ENCODE peak calls at places on chromosomes 4 and X, in four cellular contexts. E, D, T and G are unnamed samples.
A peak's percentile ranks its signal among the peaks of the same experiment; 100 is the strongest.

GRCh38 chr4:23728971-23729370 is 160.9 kb downstream of the PPARGC1A start:
- DNase-seq in E (no peak), D (no peak), T (no peak), G (no peak)

GRCh38 chrX:153576239-153576870 is 22.6 kb downstream of the CCNQ start:
- DNase-seq in E (no peak), D (no peak), T (no peak), G (no peak)

GRCh38 chrX:153900806-153901752 is 3.4 kb upstream of the AVPR2 start:
- DNase-seq in E (peak; percentile 62), D (peak; percentile 39), T (peak; percentile 89), G (peak; percentile 54)

GRCh38 chr4:145679991-145680455 is at the start of gene C4orf51:
- DNase-seq in E (peak; percentile 26), D (no peak), T (peak; percentile 70), G (peak; percentile 7)

GRCh38 chr4:39255916-39256315 is 73.6 kb downstream of the WDR19 start:
- DNase-seq in E (no peak), D (no peak), T (peak; percentile 1), G (no peak)

GRCh38 chr4:24382381-24382780 is 202.0 kb downstream of the DHX15 start:
- DNase-seq in E (no peak), D (no peak), T (no peak), G (no peak)

GRCh38 chr4:184899261-184900134 is 73.7 kb upstream of the ACSL1 start:
- DNase-seq in E (peak; percentile 44), D (peak; percentile 37), T (peak; percentile 61), G (no peak)

GRCh38 chr4:48746608-48747374 is 33.3 kb downstream of the FRYL start:
- DNase-seq in E (no peak), D (no peak), T (no peak), G (no peak)

GRCh38 chrX:153773741-153774575 is 6.9 kb upstream of the SRPK3 start:
- DNase-seq in E (peak; percentile 16), D (peak; percentile 3), T (no peak), G (peak; percentile 4)

GRCh38 chr4:29014555-29014954 is 1705.6 kb upstream of the PCDH7 start:
- DNase-seq in E (no peak), D (no peak), T (no peak), G (no peak)

GRCh38 chr4:7664106-7664505 is 229.4 kb upstream of the PSAPL1 start:
- DNase-seq in E (no peak), D (peak; percentile 0), T (no peak), G (no peak)

GRCh38 chr4:145881585-145881984 is 57.0 kb downstream of the ZNF827 start:
- DNase-seq in E (no peak), D (no peak), T (no peak), G (no peak)

GRCh38 chr4:6634746-6635145 is 5.7 kb upstream of the MRFAP1 start:
- DNase-seq in E (no peak), D (no peak), T (no peak), G (no peak)

GRCh38 chrX:109830704-109831206 is 97.7 kb upstream of the ACSL4 start:
- DNase-seq in E (no peak), D (no peak), T (peak; percentile 53), G (no peak)

GRCh38 chr4:88443486-88443885 is 13.4 kb upstream of the HERC5 start:
- DNase-seq in E (no peak), D (no peak), T (no peak), G (no peak)

GRCh38 chrX:24298191-24298590 is 15.7 kb downstream of the SUPT20HL2 start:
- DNase-seq in E (no peak), D (no peak), T (no peak), G (no peak)

GRCh38 chr4:34619531-34620109 is 1624.7 kb downstream of the ARAP2 start:
- DNase-seq in E (no peak), D (no peak), T (no peak), G (no peak)

GRCh38 chr4:161280929-161281328 is 882.9 kb downstream of the FSTL5 start:
- DNase-seq in E (no peak), D (no peak), T (no peak), G (no peak)

GRCh38 chrX:154013001-154013421 is 6.7 kb downstream of the IRAK1 start:
- DNase-seq in E (no peak), D (no peak), T (no peak), G (no peak)

GRCh38 chr4:3207531-3208037 is 41.4 kb upstream of the MSANTD1 start:
- DNase-seq in E (no peak), D (no peak), T (peak; percentile 47), G (no peak)

GRCh38 chr4:94455081-94455480 is 3.3 kb downstream of the PDLIM5 start:
- DNase-seq in E (peak; percentile 75), D (peak; percentile 58), T (peak; percentile 93), G (peak; percentile 46)

GRCh38 chrX:29535212-29536162 is 679.9 kb upstream of the MAGEB2 start:
- DNase-seq in E (no peak), D (no peak), T (peak; percentile 7), G (no peak)

GRCh38 chrX:39418936-39419659 is 617.8 kb downstream of the MID1IP1 start:
- DNase-seq in E (peak; percentile 60), D (peak; percentile 62), T (no peak), G (peak; percentile 53)

GRCh38 chrX:39414290-39414847 is 613.1 kb downstream of the MID1IP1 start:
- DNase-seq in E (no peak), D (no peak), T (no peak), G (no peak)

GRCh38 chrX:39416547-39417262 is 615.4 kb downstream of the MID1IP1 start:
- DNase-seq in E (no peak), D (no peak), T (no peak), G (no peak)

DNA sequence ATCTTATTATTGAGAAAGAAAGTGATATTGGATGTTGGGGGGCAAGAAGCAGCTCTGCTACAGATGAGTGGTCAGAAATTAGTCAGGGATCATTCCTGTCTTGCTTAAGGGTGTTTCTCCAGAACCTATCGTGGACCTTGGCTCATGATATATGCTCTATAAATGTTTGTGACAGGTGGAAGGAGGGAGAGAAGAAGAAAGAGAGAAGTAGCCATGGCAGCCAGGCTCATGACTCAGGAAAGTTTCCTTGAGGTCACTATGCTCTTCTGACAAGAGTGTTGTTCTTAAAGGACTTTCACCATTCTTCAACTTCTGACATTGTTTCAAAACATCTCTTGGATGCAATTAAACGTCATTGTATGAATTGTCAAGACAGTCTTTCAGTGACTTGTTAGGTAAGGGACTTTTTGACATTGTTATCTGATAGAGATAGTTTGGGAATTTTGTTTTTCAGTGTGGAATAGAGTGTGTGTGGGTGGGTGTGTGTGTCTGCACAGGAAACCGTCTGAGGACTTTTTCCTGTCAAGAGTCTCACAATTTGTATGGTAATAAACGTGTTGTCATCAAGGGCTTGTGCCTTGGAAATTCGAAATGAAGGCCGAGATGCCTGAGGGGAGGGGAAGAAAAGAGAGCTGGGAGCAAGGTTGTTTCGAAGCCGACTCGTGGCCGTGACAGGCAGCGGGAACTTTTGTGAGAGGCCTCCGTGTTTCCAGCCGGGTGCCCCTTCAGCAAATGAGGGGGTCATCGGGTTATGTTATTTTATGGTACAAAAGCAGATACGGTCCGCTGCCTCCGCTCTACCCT is 617.1 kb downstream of the MID1IP1 start:
- DNase-seq in E (no peak), D (no peak), T (no peak), G (no peak)
- H3K27ac ChIP-seq in E (peak overlapping the region; percentile 52), D (peak overlapping the region; percentile 71), T (no peak overlapping the region), G (peak overlapping the region; percentile 29)

DNA sequence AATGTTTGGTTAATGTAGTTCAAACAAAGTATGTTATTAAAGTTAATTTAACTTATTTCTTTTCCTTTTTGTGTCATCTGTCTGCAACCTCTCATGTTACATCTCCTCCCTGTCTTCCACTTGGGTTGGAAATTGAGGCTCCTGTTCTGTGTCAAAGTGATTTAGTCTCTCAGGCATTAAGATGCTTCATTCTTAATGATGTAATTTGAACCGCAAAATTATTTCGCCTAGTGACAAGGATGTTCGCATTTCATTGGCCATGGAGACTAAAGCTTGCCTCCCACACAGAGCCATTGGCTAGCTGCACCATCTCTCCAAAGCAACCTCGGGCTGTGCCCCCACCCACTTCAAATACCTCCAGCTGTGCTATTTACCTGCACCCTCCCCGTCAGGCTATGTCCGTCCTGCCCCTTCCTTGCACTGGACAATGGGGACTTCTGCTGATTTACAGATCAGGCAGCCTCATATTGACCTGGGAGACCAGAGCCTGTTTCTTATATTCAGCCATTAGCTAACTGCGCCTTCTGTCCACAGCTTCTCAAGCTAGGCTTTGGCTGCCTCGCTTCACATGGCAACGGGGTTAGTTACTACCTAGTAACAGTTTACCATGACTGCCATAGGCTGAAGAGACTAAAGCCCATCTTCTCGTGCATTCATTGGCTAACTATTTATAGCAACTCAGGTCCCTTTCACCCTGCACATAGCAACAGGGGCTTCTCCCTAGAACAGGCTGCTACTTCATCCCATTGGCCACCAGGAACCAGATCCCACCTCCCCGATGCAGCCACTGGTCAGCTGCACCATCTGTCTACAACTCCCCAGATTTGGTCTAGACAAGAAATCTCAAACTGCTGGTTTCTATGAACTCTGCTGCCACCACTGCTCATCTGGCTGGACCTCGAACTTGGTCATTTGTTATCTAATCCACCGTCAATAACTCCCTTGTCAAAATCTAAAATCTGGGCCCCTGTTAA is 8.6 kb upstream of the ZNF157 start:
- DNase-seq in E (peak; percentile 82), D (peak; percentile 69), T (peak; percentile 85), G (peak; percentile 67)
- H3K27ac ChIP-seq in E (peak overlapping the region; percentile 91), D (peak overlapping the region; percentile 85), T (peak overlapping the region; percentile 86), G (peak overlapping the region; percentile 87)

DNA sequence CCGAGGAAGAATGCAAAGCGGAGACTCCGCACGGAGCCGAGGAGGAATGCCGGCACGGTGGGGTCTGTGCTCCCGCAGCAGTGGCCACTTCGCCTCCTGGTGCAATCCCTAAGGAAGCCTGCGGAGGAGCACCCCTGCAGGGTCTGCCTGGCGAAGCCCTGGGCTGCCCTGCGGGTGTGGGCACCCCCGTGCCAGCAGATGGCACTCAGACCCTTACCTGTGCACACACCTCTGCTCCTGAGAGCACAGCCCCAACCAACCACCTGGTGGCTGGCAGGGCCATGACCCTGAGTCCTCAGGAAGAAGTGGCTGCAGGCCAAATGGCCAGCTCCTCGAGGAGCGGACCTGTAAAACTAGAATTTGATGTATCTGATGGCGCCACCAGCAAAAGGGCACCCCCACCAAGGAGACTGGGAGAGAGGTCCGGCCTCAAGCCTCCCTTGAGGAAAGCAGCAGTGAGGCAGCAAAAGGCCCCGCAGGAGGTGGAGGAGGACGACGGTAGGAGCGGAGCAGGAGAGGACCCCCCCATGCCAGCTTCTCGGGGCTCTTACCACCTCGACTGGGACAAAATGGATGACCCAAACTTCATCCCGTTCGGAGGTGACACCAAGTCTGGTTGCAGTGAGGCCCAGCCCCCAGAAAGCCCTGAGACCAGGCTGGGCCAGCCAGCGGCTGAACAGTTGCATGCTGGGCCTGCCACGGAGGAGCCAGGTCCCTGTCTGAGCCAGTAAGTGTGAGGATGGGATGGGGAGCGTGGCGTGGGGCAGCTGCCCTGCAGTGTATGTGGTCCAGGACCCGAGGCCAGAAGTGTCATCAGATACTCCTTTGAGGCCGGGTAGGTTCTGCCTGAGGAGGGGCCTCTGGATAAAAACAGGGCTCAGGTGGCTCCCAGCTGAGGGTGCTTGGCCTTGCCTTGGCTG is 7.0 kb downstream of the TACC3 start:
- DNase-seq in E (peak; percentile 24), D (no peak), T (no peak), G (no peak)
- H3K27ac ChIP-seq in E (peak overlapping the region; percentile 79), D (peak overlapping the region; percentile 75), T (no peak overlapping the region), G (peak overlapping the region; percentile 81)

DNA sequence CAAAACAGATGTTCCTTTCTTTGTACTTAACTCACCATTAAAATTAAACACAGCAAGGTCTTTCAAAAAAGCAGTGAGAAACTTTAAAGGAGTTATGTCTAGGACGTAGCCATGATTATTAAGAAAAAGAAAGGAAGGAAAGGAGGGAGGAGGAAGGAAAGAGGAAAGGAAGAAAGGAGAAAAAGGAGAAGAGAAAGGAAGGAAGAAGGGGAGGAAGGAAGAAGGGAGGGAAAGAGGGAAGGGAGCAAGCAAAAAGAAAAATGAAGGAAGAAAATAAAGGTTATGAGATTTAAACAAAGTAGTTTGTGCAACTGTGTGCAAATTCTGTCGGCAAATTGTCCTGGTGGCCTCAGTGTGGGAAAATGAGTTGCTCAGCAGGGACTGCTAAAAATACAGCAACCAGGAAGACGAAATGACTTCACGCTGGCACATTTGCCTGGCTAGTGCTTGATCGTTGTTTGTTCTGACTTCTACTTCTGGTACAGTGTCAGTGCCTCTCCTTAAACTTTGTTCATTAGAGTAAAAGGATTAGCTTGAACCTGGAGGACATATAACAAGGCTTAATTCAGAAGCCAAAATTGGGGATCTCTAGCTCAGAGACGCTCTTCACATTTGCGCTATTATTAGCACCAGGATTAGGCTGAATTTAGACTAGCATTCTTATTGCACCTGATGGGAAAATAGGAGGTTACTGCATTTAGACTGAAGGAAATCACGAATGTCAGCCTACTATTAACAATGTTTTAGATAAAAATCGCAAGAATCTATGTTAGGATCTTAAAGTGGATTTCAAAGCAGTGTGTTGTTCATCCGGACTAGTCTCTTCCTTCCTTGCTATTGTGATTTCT is 81.2 kb downstream of the DCK start:
- DNase-seq in E (peak; percentile 52), D (no peak), T (peak; percentile 49), G (peak; percentile 35)
- H3K27ac ChIP-seq in E (peak overlapping the region; percentile 83), D (peak overlapping the region; percentile 87), T (no peak overlapping the region), G (peak overlapping the region; percentile 64)